ENCODE peak calls at places on chromosome 19, in six cellular contexts. X is GM23248, Y is Karpas-422, A is SK-N-SH, S is MM.1S, K is HCT116. F is an unnamed sample.

GRCh38 chr19:45637890-45638667 is 1.1 kb downstream of the EML2 start:
- DNase-seq in X (peak; percentile 55), Y (no peak), A (no peak), S (no peak), K (no peak), F (no peak)

GRCh38 chr19:37304190-37304883 is 66.6 kb upstream of the ZNF527 start:
- DNase-seq in X (no peak), Y (no peak), A (peak; percentile 73), S (no peak), K (no peak), F (no peak)

GRCh38 chr19:36417752-36418286 is 625 bp downstream of the ZFP82 start:
- DNase-seq in X (no peak), Y (peak; percentile 65), A (no peak), S (no peak), K (no peak), F (no peak)

GRCh38 chr19:13051581-13052165 is 51.0 kb downstream of the LYL1 start:
- DNase-seq in X (peak; percentile 48), Y (no peak), A (no peak), S (peak; percentile 57), K (no peak), F (peak; percentile 84)

GRCh38 chr19:49339364-49340068 is 4.3 kb downstream of the CD37 start:
- DNase-seq in X (peak; percentile 86), Y (peak; percentile 100), A (peak; percentile 90), S (no peak), K (no peak), F (peak; percentile 93)

GRCh38 chr19:5386841-5387240 is 46.2 kb upstream of the PTPRS start:
- DNase-seq in X (no peak), Y (no peak), A (no peak), S (no peak), K (no peak), F (no peak)

GRCh38 chr19:46299004-46299509 is 2.2 kb downstream of the HIF3A start:
- DNase-seq in X (peak; percentile 88), Y (no peak), A (peak; percentile 99), S (no peak), K (peak; percentile 45), F (peak; percentile 76)

GRCh38 chr19:5536337-5536894 is 31.3 kb downstream of the TINCR start:
- DNase-seq in X (peak; percentile 65), Y (no peak), A (peak; percentile 83), S (no peak), K (peak; percentile 51), F (peak; percentile 48)

GRCh38 chr19:14167594-14168138 is 31.3 kb upstream of the ASF1B start:
- DNase-seq in X (no peak), Y (peak; percentile 52), A (peak; percentile 41), S (no peak), K (no peak), F (no peak)

GRCh38 chr19:28221736-28222135 is 991.2 kb downstream of the UQCRFS1 start:
- DNase-seq in X (no peak), Y (no peak), A (no peak), S (no peak), K (no peak), F (no peak)

GRCh38 chr19:33234736-33235135 is 9.1 kb upstream of the SLC7A10 start:
- DNase-seq in X (no peak), Y (no peak), A (no peak), S (no peak), K (no peak), F (no peak)

GRCh38 chr19:35468637-35469036 is 20.6 kb downstream of the FFAR2 start:
- DNase-seq in X (peak; percentile 56), Y (peak; percentile 86), A (peak; percentile 45), S (peak; percentile 61), K (peak; percentile 22), F (peak; percentile 43)

GRCh38 chr19:801861-802496 is 4.7 kb downstream of the PTBP1 start:
- DNase-seq in X (peak; percentile 73), Y (no peak), A (no peak), S (no peak), K (no peak), F (no peak)

DNA sequence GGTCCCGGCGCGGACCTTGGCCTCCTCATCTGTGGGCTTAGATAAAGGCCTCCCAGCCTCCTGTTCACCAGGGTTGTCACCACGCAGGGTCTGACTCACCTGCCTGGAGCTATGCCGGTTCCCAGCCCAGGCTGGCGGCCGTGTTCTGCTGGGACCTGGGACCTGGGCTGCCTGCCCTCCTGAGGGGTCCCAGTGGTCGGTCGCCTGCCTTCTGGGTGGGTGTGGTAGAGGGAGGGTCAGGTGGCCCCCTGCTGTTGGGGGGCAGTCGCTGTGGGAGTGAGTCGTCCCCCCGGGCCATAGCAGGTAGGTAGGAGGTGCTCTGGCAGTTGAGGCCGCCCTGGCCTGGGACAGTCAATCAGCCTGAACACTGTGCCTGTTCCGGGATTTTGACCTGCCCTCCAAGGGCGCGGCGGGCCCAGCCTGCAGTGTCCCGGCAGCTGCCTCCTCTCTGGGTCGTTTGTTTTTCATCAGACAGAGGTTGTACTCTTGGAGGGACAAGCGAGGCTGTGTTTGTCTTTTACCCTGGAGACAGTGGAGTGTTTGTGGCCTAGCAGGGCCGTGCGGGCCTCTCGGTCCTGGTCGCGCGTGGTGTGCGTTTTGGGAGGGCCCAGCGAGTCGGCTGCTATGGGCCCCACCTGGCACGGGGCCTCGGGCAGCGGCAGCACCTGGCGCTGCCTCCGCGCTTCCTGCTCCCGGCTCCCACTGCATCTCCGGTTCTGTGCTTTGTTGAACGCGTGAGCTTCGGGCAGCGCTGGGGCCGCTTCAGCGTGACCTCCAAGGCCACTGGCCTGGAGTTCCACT is 2.6 kb downstream of the ADAT3 start:
- DNase-seq in X (peak; percentile 32), Y (no peak), A (no peak), S (no peak), K (no peak), F (peak; percentile 78)
- H3K9ac ChIP-seq in X (no peak overlapping the region), Y (no peak overlapping the region), A (no peak overlapping the region), S (no peak overlapping the region), K (no peak overlapping the region), F (peak overlapping the region; percentile 74)

GRCh38 chr19:34300962-34301361 is 46.6 kb downstream of the GARRE1 start:
- DNase-seq in X (no peak), Y (no peak), A (no peak), S (no peak), K (no peak), F (no peak)

GRCh38 chr19:34295103-34295502 is 40.7 kb downstream of the GARRE1 start:
- DNase-seq in X (no peak), Y (no peak), A (no peak), S (no peak), K (no peak), F (no peak)

GRCh38 chr19:34299576-34299975 is 45.2 kb downstream of the GARRE1 start:
- DNase-seq in X (no peak), Y (no peak), A (no peak), S (no peak), K (no peak), F (no peak)

GRCh38 chr19:34300380-34300779 is 46.0 kb downstream of the GARRE1 start:
- DNase-seq in X (no peak), Y (no peak), A (no peak), S (no peak), K (no peak), F (no peak)

GRCh38 chr19:34298891-34299510 is 44.6 kb downstream of the GARRE1 start:
- DNase-seq in X (no peak), Y (no peak), A (no peak), S (no peak), K (no peak), F (no peak)
- H3K79me2 ChIP-seq in X (peaks cover 19% of the 10 kb centered on the region), Y (peaks cover 51% of the 10 kb centered on the region), A (peaks cover 13% of the 10 kb centered on the region), S (no peaks in the 10 kb centered on the region), K (peaks cover 3% of the 10 kb centered on the region), F (no peaks in the 10 kb centered on the region)

GRCh38 chr19:31408460-31409124 is 59.4 kb upstream of the TSHZ3 start:
- DNase-seq in X (peak; percentile 90), Y (no peak), A (no peak), S (no peak), K (no peak), F (peak; percentile 36)
- H3K9me2 ChIP-seq in X (no peaks in the 10 kb centered on the region), Y (no peaks in the 10 kb centered on the region), A (no peaks in the 10 kb centered on the region), S (no peaks in the 10 kb centered on the region), K (no peaks in the 10 kb centered on the region), F (no peaks in the 10 kb centered on the region)

DNA sequence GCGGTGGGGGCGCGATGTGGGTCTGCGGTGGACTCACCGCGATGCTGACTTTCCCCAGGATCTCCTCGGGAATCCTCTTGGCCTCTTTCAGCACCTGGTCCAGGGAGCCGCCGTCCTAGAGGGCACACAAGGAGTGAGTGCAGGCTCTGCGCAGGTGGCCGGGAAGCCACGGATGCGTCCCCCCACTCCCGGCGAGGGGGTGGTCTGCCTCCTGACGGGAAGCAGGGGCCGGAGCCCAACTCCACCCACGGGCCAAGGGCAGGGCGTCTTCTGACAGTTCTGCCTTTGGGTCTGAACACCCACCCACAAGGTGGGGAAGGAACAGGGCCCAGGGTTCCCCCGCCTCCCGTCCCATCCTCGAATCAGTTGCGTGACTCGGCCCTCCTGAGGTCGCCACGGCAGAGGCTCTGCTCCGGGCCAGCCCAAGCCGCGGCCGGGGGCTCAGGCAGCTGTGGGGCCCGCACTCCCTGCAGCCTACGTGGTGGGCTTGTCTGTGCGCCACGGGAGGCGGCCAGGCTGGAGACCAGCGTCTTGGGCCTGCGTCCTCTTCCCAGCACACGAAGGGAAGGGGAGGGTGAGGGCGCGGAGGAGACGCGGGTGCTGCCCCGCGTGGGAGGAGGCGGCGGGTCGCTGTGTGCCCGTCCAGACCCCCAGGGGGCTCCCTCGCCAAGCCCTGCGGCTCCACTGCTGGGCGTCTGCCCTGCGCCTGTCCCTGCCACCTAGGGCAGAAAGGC is 21.4 kb downstream of the MAP2K2 start:
- DNase-seq in X (no peak), Y (no peak), A (no peak), S (no peak), K (no peak), F (no peak)
- H3K9ac ChIP-seq in X (no peak overlapping the region), Y (no peak overlapping the region), A (no peak overlapping the region), S (no peak overlapping the region), K (no peak overlapping the region), F (no peak overlapping the region)

DNA sequence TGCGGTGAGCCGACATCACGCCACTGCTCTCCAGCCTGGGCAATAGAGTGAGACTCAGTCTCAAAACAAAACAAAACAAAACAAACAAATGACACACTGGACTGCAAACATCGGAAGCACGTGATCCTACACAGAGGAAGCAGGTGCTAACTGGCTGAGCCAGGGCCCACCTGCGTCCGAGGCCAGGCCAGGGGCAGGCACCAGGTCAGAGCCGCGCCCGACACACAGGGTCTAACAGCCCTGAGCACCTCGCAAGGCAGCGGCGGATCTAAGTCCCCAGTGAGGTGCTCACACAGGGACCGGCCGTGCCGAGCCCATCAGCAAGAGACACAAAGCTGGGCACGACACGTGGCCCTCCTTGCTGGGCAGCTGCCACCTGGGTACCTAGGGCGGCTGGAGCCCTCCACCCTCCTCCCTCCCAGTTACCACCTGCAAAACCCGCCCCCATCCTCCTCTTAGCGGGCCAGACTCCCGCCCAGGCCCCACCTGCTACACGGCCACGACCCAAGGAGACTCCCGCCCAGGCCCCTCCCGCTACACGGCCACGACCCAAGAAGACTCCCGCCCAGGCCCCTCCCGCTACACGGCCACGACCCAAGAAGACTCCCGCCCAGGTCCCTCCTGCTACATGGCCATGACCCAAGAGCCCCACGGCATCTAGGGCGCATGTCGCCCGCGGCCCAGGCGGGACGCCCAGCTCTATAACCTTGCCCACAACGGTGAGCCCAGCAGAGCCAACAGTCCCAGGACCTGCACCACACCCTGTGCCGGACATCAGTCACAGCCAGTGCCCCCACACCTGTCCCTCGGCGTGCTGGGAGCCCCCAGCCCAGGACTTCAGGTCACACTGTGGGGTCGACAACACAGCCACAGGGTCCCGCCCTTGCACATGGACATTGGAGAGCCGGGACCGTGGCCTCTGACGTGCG is 15.6 kb downstream of the AP3D1 start:
- DNase-seq in X (no peak), Y (no peak), A (no peak), S (no peak), K (no peak), F (no peak)
- H3K79me2 ChIP-seq in X (peaks cover 96% of the 10 kb centered on the region), Y (peaks cover 49% of the 10 kb centered on the region), A (peaks cover 86% of the 10 kb centered on the region), S (peaks cover 81% of the 10 kb centered on the region), K (peaks cover 76% of the 10 kb centered on the region), F (peaks cover 19% of the 10 kb centered on the region)

GRCh38 chr19:38543286-38543806 is 74.4 kb downstream of the MAP4K1 start:
- DNase-seq in X (no peak), Y (no peak), A (no peak), S (no peak), K (no peak), F (no peak)
- H3K9me2 ChIP-seq in X (no peaks in the 10 kb centered on the region), Y (no peaks in the 10 kb centered on the region), A (no peaks in the 10 kb centered on the region), S (no peaks in the 10 kb centered on the region), K (no peaks in the 10 kb centered on the region), F (no peaks in the 10 kb centered on the region)

F was measured in PC-3.